ENCODE peak calls at places on chromosomes 3 and 15, in four cellular contexts. D, S, E and J are unnamed samples.

GRCh38 chr3:122316368-122316767 is 8.7 kb upstream of the CSTA start:
- DNase-seq in S (no peak), D (no peak), E (no peak), J (no peak)

GRCh38 chr3:117526485-117527079 is 817.0 kb downstream of the TUSC7 start:
- DNase-seq in S (peak; percentile 16), E (no peak), D (no peak), J (no peak)

GRCh38 chr3:46913644-46914043 is 36.1 kb downstream of the PTH1R start:
- DNase-seq in E (no peak), D (peak; percentile 48), S (no peak), J (no peak)

GRCh38 chr3:61594978-61595687 is 33.8 kb downstream of the PTPRG start:
- DNase-seq in D (no peak), S (no peak), E (no peak), J (no peak)

GRCh38 chr15:31977812-31978662 is 52.3 kb upstream of the CHRNA7 start:
- DNase-seq in E (peak; percentile 45), D (no peak), S (peak; percentile 3), J (no peak)

GRCh38 chr15:38073278-38073930 is 139.0 kb downstream of the TMCO5A start:
- DNase-seq in E (peak; percentile 8), D (no peak), S (no peak), J (no peak)

GRCh38 chr3:186638259-186638658 is 1.9 kb upstream of the FETUB start:
- DNase-seq in S (no peak), D (no peak), E (no peak), J (no peak)

GRCh38 chr3:4472312-4472711 is 5.2 kb upstream of the SUMF1 start:
- DNase-seq in D (no peak), E (no peak), S (no peak), J (no peak)

GRCh38 chr15:40333922-40334492 is 6.7 kb downstream of the CCDC9B start:
- DNase-seq in D (peak; percentile 64), S (peak; percentile 86), E (no peak), J (peak; percentile 83)

GRCh38 chr15:59814409-59814808 is 125.3 kb upstream of the BNIP2 start:
- DNase-seq in D (no peak), E (no peak), S (no peak), J (no peak)

GRCh38 chr3:30752961-30753360 is 141.5 kb downstream of the GADL1 start:
- DNase-seq in D (peak; percentile 63), E (no peak), S (no peak), J (no peak)

GRCh38 chr3:117853923-117854322 is 1144.3 kb downstream of the TUSC7 start:
- DNase-seq in S (no peak), E (no peak), D (peak; percentile 6), J (no peak)

GRCh38 chr15:38652998-38653397 is 88.4 kb upstream of the RASGRP1 start:
- DNase-seq in D (no peak), E (no peak), S (peak; percentile 33), J (no peak)

GRCh38 chr3:182562274-182562673 is 231.0 kb upstream of the ATP11B start:
- DNase-seq in S (no peak), E (no peak), D (no peak), J (no peak)

GRCh38 chr3:10370429-10370828 is 49.5 kb upstream of the SEC13 start:
- DNase-seq in D (no peak), E (peak; percentile 71), S (no peak), J (no peak)

GRCh38 chr15:51727141-51727897 is 10.1 kb downstream of the LYSMD2 start:
- DNase-seq in E (no peak), S (no peak), D (no peak), J (no peak)

GRCh38 chr3:73207946-73208345 is 146.5 kb downstream of the EBLN2 start:
- DNase-seq in D (no peak), S (no peak), E (no peak), J (no peak)